ENCODE peak calls at places on chromosome 9, in eight cellular contexts. One of them, this sample, is unnamed.

GRCh38 chr9:117722108-117722761 is 18.0 kb downstream of the TLR4 start:
- DNase-seq in stimulated activated naive CD8-positive, alpha-beta T cell treated with anti-CD3 and anti-CD28 coated beads, Interleukin-15, Interleukin-2, amounts not matched to agents 100 U/mL and 50 U/mL, for 24 hours: no peak
- DNase-seq in transverse colon: no peak
- DNase-seq in endothelial cell: no peak
- DNase-seq in aorta: no peak
- DNase-seq in brain microvascular endothelial cell: no peak
- DNase-seq in activated CD4-positive, alpha-beta T cell treated with anti-CD3 and anti-CD28 coated beads for 1 hour: no peak
- DNase-seq in neural crest cell: no peak
- DNase-seq in this sample: no peak

GRCh38 chr9:89352874-89353649 is 34.8 kb downstream of the SECISBP2 start:
- DNase-seq in transverse colon: no peak
- DNase-seq in endothelial cell: no peak
- DNase-seq in activated CD4-positive, alpha-beta T cell treated with anti-CD3 and anti-CD28 coated beads for 1 hour: no peak
- DNase-seq in brain microvascular endothelial cell: no peak
- DNase-seq in stimulated activated naive CD8-positive, alpha-beta T cell treated with anti-CD3 and anti-CD28 coated beads, Interleukin-15, Interleukin-2, amounts not matched to agents 100 U/mL and 50 U/mL, for 24 hours: no peak
- DNase-seq in neural crest cell: no peak
- DNase-seq in aorta: no peak
- DNase-seq in this sample: no peak

GRCh38 chr9:113475031-113475430 is 11.5 kb downstream of the RGS3 start:
- DNase-seq in stimulated activated naive CD8-positive, alpha-beta T cell treated with anti-CD3 and anti-CD28 coated beads, Interleukin-15, Interleukin-2, amounts not matched to agents 100 U/mL and 50 U/mL, for 24 hours: no peak
- DNase-seq in brain microvascular endothelial cell: no peak
- DNase-seq in aorta: no peak
- DNase-seq in endothelial cell: no peak
- DNase-seq in activated CD4-positive, alpha-beta T cell treated with anti-CD3 and anti-CD28 coated beads for 1 hour: no peak
- DNase-seq in neural crest cell: no peak
- DNase-seq in transverse colon: no peak
- DNase-seq in this sample: no peak

GRCh38 chr9:16032799-16033198 is 480.0 kb downstream of the CCDC171 start:
- DNase-seq in stimulated activated naive CD8-positive, alpha-beta T cell treated with anti-CD3 and anti-CD28 coated beads, Interleukin-15, Interleukin-2, amounts not matched to agents 100 U/mL and 50 U/mL, for 24 hours: no peak
- DNase-seq in transverse colon: no peak
- DNase-seq in endothelial cell: no peak
- DNase-seq in neural crest cell: no peak
- DNase-seq in brain microvascular endothelial cell: no peak
- DNase-seq in aorta: no peak
- DNase-seq in activated CD4-positive, alpha-beta T cell treated with anti-CD3 and anti-CD28 coated beads for 1 hour: no peak
- DNase-seq in this sample: no peak

GRCh38 chr9:90974643-90975245 is 173.1 kb downstream of the SYK start:
- DNase-seq in neural crest cell: no peak
- DNase-seq in endothelial cell: no peak
- DNase-seq in aorta: no peak
- DNase-seq in transverse colon: no peak
- DNase-seq in stimulated activated naive CD8-positive, alpha-beta T cell treated with anti-CD3 and anti-CD28 coated beads, Interleukin-15, Interleukin-2, amounts not matched to agents 100 U/mL and 50 U/mL, for 24 hours: no peak
- DNase-seq in activated CD4-positive, alpha-beta T cell treated with anti-CD3 and anti-CD28 coated beads for 1 hour: no peak
- DNase-seq in brain microvascular endothelial cell: no peak
- DNase-seq in this sample: no peak

GRCh38 chr9:35859310-35859994 is 10.7 kb downstream of the OR13J1 start:
- DNase-seq in neural crest cell: no peak
- DNase-seq in stimulated activated naive CD8-positive, alpha-beta T cell treated with anti-CD3 and anti-CD28 coated beads, Interleukin-15, Interleukin-2, amounts not matched to agents 100 U/mL and 50 U/mL, for 24 hours: peak; percentile 15
- DNase-seq in activated CD4-positive, alpha-beta T cell treated with anti-CD3 and anti-CD28 coated beads for 1 hour: no peak
- DNase-seq in transverse colon: no peak
- DNase-seq in aorta: no peak
- DNase-seq in brain microvascular endothelial cell: no peak
- DNase-seq in endothelial cell: no peak
- DNase-seq in this sample: no peak

GRCh38 chr9:18490591-18491370 is 16.8 kb downstream of the ADAMTSL1 start:
- DNase-seq in aorta: peak; percentile 80
- DNase-seq in endothelial cell: no peak
- DNase-seq in brain microvascular endothelial cell: peak; percentile 99
- DNase-seq in transverse colon: no peak
- DNase-seq in activated CD4-positive, alpha-beta T cell treated with anti-CD3 and anti-CD28 coated beads for 1 hour: no peak
- DNase-seq in stimulated activated naive CD8-positive, alpha-beta T cell treated with anti-CD3 and anti-CD28 coated beads, Interleukin-15, Interleukin-2, amounts not matched to agents 100 U/mL and 50 U/mL, for 24 hours: no peak
- DNase-seq in neural crest cell: no peak
- DNase-seq in this sample: no peak

GRCh38 chr9:131661954-131662621 is 77.8 kb downstream of the RAPGEF1 start:
- DNase-seq in transverse colon: no peak
- DNase-seq in activated CD4-positive, alpha-beta T cell treated with anti-CD3 and anti-CD28 coated beads for 1 hour: peak; percentile 53
- DNase-seq in stimulated activated naive CD8-positive, alpha-beta T cell treated with anti-CD3 and anti-CD28 coated beads, Interleukin-15, Interleukin-2, amounts not matched to agents 100 U/mL and 50 U/mL, for 24 hours: peak; percentile 69
- DNase-seq in brain microvascular endothelial cell: no peak
- DNase-seq in neural crest cell: no peak
- DNase-seq in endothelial cell: no peak
- DNase-seq in aorta: no peak
- DNase-seq in this sample: no peak

GRCh38 chr9:36327903-36328302 is 69.7 kb upstream of the GNE start:
- DNase-seq in transverse colon: no peak
- DNase-seq in stimulated activated naive CD8-positive, alpha-beta T cell treated with anti-CD3 and anti-CD28 coated beads, Interleukin-15, Interleukin-2, amounts not matched to agents 100 U/mL and 50 U/mL, for 24 hours: no peak
- DNase-seq in aorta: no peak
- DNase-seq in endothelial cell: no peak
- DNase-seq in activated CD4-positive, alpha-beta T cell treated with anti-CD3 and anti-CD28 coated beads for 1 hour: no peak
- DNase-seq in brain microvascular endothelial cell: peak; percentile 33
- DNase-seq in neural crest cell: no peak
- DNase-seq in this sample: no peak

This sample was measured in activated B cell treated with CpG ODN at 0.5 μM for 24 hours.